ENCODE peak calls at places on chromosome 12, in nine cellular contexts. One of them, this sample, is unnamed.

GRCh38 chr12:90023207-90023870 is 314.7 kb upstream of the ATP2B1 start:
- DNase-seq in uterus: no peak
- DNase-seq in HCT116: no peak
- DNase-seq in tibial nerve: no peak
- DNase-seq in prostate gland: no peak
- DNase-seq in suprapubic skin: no peak
- DNase-seq in body of pancreas: no peak
- DNase-seq in A549: no peak
- DNase-seq in spleen: no peak
- DNase-seq in this sample: no peak

GRCh38 chr12:118402251-118402650 is 25.9 kb downstream of the SUDS3 start:
- DNase-seq in uterus: no peak
- DNase-seq in HCT116: no peak
- DNase-seq in tibial nerve: no peak
- DNase-seq in prostate gland: no peak
- DNase-seq in suprapubic skin: no peak
- DNase-seq in body of pancreas: no peak
- DNase-seq in A549: no peak
- DNase-seq in spleen: no peak
- DNase-seq in this sample: no peak

GRCh38 chr12:91704446-91704845 is 441.2 kb downstream of the BTG1 start:
- DNase-seq in uterus: no peak
- DNase-seq in HCT116: no peak
- DNase-seq in tibial nerve: no peak
- DNase-seq in prostate gland: no peak
- DNase-seq in suprapubic skin: no peak
- DNase-seq in body of pancreas: no peak
- DNase-seq in A549: no peak
- DNase-seq in spleen: no peak
- DNase-seq in this sample: no peak

GRCh38 chr12:52648012-52648550 is 3.9 kb downstream of the KRT2 start:
- DNase-seq in uterus: no peak
- DNase-seq in HCT116: no peak
- DNase-seq in tibial nerve: no peak
- DNase-seq in prostate gland: no peak
- DNase-seq in suprapubic skin: no peak
- DNase-seq in body of pancreas: no peak
- DNase-seq in A549: no peak
- DNase-seq in spleen: no peak
- DNase-seq in this sample: peak; percentile 67

GRCh38 chr12:57404966-57405640 is 25.7 kb downstream of the R3HDM2 start:
- DNase-seq in uterus: no peak
- DNase-seq in HCT116: no peak
- DNase-seq in tibial nerve: no peak
- DNase-seq in prostate gland: no peak
- DNase-seq in suprapubic skin: no peak
- DNase-seq in body of pancreas: no peak
- DNase-seq in A549: no peak
- DNase-seq in spleen: no peak
- DNase-seq in this sample: no peak

GRCh38 chr12:66900616-66901015 is 221.7 kb upstream of the GRIP1 start:
- DNase-seq in uterus: no peak
- DNase-seq in HCT116: no peak
- DNase-seq in tibial nerve: no peak
- DNase-seq in prostate gland: no peak
- DNase-seq in suprapubic skin: no peak
- DNase-seq in body of pancreas: no peak
- DNase-seq in A549: no peak
- DNase-seq in spleen: no peak
- DNase-seq in this sample: no peak

GRCh38 chr12:108418162-108418561 is 79.1 kb upstream of the CMKLR1 start:
- DNase-seq in uterus: no peak
- DNase-seq in HCT116: no peak
- DNase-seq in tibial nerve: no peak
- DNase-seq in prostate gland: no peak
- DNase-seq in suprapubic skin: no peak
- DNase-seq in body of pancreas: no peak
- DNase-seq in A549: no peak
- DNase-seq in spleen: no peak
- DNase-seq in this sample: no peak

GRCh38 chr12:59322473-59322872 is 273.4 kb upstream of the SLC16A7 start:
- DNase-seq in uterus: no peak
- DNase-seq in HCT116: no peak
- DNase-seq in tibial nerve: no peak
- DNase-seq in prostate gland: no peak
- DNase-seq in suprapubic skin: no peak
- DNase-seq in body of pancreas: no peak
- DNase-seq in A549: no peak
- DNase-seq in spleen: no peak
- DNase-seq in this sample: no peak

GRCh38 chr12:63995512-63995911 is 151.0 kb downstream of the SRGAP1 start:
- DNase-seq in uterus: no peak
- DNase-seq in HCT116: no peak
- DNase-seq in tibial nerve: no peak
- DNase-seq in prostate gland: no peak
- DNase-seq in suprapubic skin: no peak
- DNase-seq in body of pancreas: no peak
- DNase-seq in A549: no peak
- DNase-seq in spleen: no peak
- DNase-seq in this sample: no peak

GRCh38 chr12:92400006-92400405 is 254.4 kb upstream of the BTG1 start:
- DNase-seq in uterus: no peak
- DNase-seq in HCT116: no peak
- DNase-seq in tibial nerve: no peak
- DNase-seq in prostate gland: no peak
- DNase-seq in suprapubic skin: no peak
- DNase-seq in body of pancreas: no peak
- DNase-seq in A549: no peak
- DNase-seq in spleen: no peak
- DNase-seq in this sample: no peak

DNA sequence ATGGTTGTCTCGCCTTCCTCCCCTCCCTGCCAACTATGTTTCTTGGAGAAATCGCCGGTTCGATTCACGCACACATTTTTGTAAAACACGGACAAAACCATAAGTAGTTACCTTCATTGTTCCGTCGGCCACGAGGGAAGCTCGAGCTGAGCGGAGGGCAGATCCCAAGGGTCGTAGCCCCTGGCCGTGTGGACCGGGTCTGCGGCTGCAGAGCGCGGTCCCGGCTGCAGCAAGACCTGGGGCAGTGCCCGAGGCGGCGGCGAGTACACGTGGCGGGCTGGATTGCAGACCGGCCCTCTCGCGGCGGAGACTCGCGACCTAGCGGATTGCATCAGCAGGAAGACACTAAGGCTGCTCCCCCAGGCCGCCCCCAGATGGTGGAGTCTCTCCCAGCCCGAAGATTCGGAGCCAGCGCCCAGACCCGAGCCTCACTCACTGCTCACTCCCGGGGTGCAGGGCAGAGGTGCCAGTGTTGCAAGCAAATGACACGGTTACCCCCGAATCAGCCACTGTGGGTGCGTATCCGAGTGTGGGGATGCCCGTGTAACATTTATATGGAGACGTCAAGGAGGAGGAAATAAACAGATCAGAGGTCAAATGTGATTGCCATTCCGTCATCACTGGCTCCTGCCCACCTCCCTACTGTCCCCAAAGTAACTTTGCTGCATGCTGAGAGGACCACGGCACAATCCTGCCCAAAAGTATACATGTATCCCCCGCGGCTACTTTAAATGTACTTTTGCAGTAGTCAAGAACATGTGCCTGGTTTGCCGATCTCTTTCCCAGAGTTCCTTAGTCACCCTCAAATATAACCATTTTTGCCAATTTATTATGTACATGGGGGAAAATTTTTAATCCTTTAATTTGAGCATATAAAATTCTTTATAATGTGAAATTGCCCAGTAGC is at the start of gene BCAT1:
- DNase-seq in uterus: peak; percentile 67
- DNase-seq in HCT116: no peak
- DNase-seq in tibial nerve: peak; percentile 58
- DNase-seq in prostate gland: peak; percentile 20
- DNase-seq in suprapubic skin: peak; percentile 89
- DNase-seq in body of pancreas: peak; percentile 75
- DNase-seq in A549: peak; percentile 65
- DNase-seq in spleen: peak; percentile 90
- DNase-seq in this sample: no peak
- TF ChIP-seq POLR2A in uterus: no peak
- TF ChIP-seq POLR2A in HCT116: no peak
- TF ChIP-seq POLR2A in tibial nerve: no peak
- TF ChIP-seq POLR2A in prostate gland: no peak
- TF ChIP-seq POLR2A in suprapubic skin: no peak
- TF ChIP-seq POLR2A in body of pancreas: peak; percentile 43
- TF ChIP-seq POLR2A in A549: no peak
- TF ChIP-seq POLR2A in spleen: no peak
- TF ChIP-seq POLR2A in this sample: no peak

GRCh38 chr12:124744273-124744640 is 119.4 kb downstream of the SCARB1 start:
- DNase-seq in uterus: no peak
- DNase-seq in HCT116: no peak
- DNase-seq in tibial nerve: no peak
- DNase-seq in prostate gland: no peak
- DNase-seq in suprapubic skin: no peak
- DNase-seq in body of pancreas: no peak
- DNase-seq in A549: no peak
- DNase-seq in spleen: no peak
- DNase-seq in this sample: no peak
- H3K27ac ChIP-seq in uterus: peak overlapping the region; percentile 92
- H3K27ac ChIP-seq in HCT116: no peak overlapping the region
- H3K27ac ChIP-seq in tibial nerve: peak overlapping the region; percentile 62
- H3K27ac ChIP-seq in prostate gland: peak overlapping the region; percentile 30
- H3K27ac ChIP-seq in suprapubic skin: no peak overlapping the region
- H3K27ac ChIP-seq in body of pancreas: peak overlapping the region; percentile 85
- H3K27ac ChIP-seq in A549: peak overlapping the region; percentile 89
- H3K27ac ChIP-seq in spleen: peak overlapping the region; percentile 85
- H3K27ac ChIP-seq in this sample: peak overlapping the region; percentile 78

DNA sequence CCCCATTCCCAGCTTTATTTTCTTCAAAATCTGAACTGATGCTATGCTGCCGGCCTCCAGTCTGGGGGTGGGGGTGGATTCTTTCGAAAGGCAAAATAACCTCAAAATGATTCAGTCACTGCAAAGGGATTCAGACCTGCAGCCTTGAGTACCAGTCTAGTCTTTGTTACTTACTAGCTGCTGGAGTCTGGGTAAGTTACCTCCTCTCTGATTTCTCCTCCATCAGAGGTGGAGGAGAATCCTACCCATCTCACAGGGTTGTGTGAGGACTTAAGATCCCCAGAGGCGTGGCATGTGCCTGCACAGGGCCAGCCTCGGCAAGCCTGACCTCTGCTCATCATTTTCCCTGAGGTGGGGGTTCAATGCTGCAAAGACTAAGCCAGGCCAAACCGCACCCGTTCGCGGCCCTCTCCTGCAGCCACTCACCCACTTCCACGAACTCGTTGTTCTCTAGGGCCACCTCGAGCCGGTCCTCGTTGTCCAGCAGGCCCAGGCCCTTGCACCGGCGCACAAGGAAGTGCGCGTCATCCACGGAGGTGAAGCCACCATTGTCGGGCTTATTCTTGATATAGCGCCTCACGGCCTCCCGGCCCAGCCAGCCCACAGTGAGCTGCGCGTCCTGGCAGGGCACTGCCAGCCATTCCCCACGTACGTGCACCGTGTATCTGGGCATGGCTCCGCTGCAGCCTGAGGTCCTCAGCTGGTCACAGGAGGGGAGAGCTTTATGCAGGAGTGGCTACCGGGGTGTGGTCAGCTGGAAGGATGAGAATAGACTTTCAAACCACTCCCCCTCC is 709 bp downstream of the HAL start:
- DNase-seq in uterus: no peak
- DNase-seq in HCT116: no peak
- DNase-seq in tibial nerve: no peak
- DNase-seq in prostate gland: no peak
- DNase-seq in suprapubic skin: no peak
- DNase-seq in body of pancreas: no peak
- DNase-seq in A549: no peak
- DNase-seq in spleen: peak; percentile 86
- DNase-seq in this sample: peak; percentile 84
- TF ChIP-seq POLR2A in uterus: no peak
- TF ChIP-seq POLR2A in HCT116: no peak
- TF ChIP-seq POLR2A in tibial nerve: no peak
- TF ChIP-seq POLR2A in prostate gland: no peak
- TF ChIP-seq POLR2A in suprapubic skin: no peak
- TF ChIP-seq POLR2A in body of pancreas: no peak
- TF ChIP-seq POLR2A in A549: no peak
- TF ChIP-seq POLR2A in spleen: no peak
- TF ChIP-seq POLR2A in this sample: no peak

GRCh38 chr12:124420972-124421674 is 126.2 kb downstream of the RFLNA start:
- DNase-seq in uterus: no peak
- DNase-seq in HCT116: no peak
- DNase-seq in tibial nerve: no peak
- DNase-seq in prostate gland: no peak
- DNase-seq in suprapubic skin: no peak
- DNase-seq in body of pancreas: no peak
- DNase-seq in A549: no peak
- DNase-seq in spleen: no peak
- DNase-seq in this sample: no peak
- H3K27ac ChIP-seq in uterus: peak overlapping the region; percentile 96
- H3K27ac ChIP-seq in HCT116: no peak overlapping the region
- H3K27ac ChIP-seq in tibial nerve: peak overlapping the region; percentile 93
- H3K27ac ChIP-seq in prostate gland: peak overlapping the region; percentile 57
- H3K27ac ChIP-seq in suprapubic skin: peak overlapping the region; percentile 89
- H3K27ac ChIP-seq in body of pancreas: peak overlapping the region; percentile 89
- H3K27ac ChIP-seq in A549: peak overlapping the region; percentile 91
- H3K27ac ChIP-seq in spleen: peak overlapping the region; percentile 81
- H3K27ac ChIP-seq in this sample: peak overlapping the region; percentile 89

GRCh38 chr12:46267618-46268348 is 1.1 kb downstream of the SLC38A1 start:
- DNase-seq in uterus: no peak
- DNase-seq in HCT116: no peak
- DNase-seq in tibial nerve: peak; percentile 8
- DNase-seq in prostate gland: peak; percentile 11
- DNase-seq in suprapubic skin: no peak
- DNase-seq in body of pancreas: peak; percentile 31
- DNase-seq in A549: no peak
- DNase-seq in spleen: peak; percentile 82
- DNase-seq in this sample: no peak
- TF ChIP-seq POLR2A in uterus: no peak
- TF ChIP-seq POLR2A in HCT116: no peak
- TF ChIP-seq POLR2A in tibial nerve: no peak
- TF ChIP-seq POLR2A in prostate gland: no peak
- TF ChIP-seq POLR2A in suprapubic skin: no peak
- TF ChIP-seq POLR2A in body of pancreas: no peak
- TF ChIP-seq POLR2A in A549: no peak
- TF ChIP-seq POLR2A in spleen: no peak
- TF ChIP-seq POLR2A in this sample: no peak

GRCh38 chr12:116853507-116853906 is 27.7 kb downstream of the HRK start:
- DNase-seq in uterus: no peak
- DNase-seq in HCT116: no peak
- DNase-seq in tibial nerve: no peak
- DNase-seq in prostate gland: no peak
- DNase-seq in suprapubic skin: no peak
- DNase-seq in body of pancreas: no peak
- DNase-seq in A549: no peak
- DNase-seq in spleen: no peak
- DNase-seq in this sample: no peak
- H3K27ac ChIP-seq in uterus: no peak overlapping the region
- H3K27ac ChIP-seq in HCT116: no peak overlapping the region
- H3K27ac ChIP-seq in tibial nerve: no peak overlapping the region
- H3K27ac ChIP-seq in prostate gland: no peak overlapping the region
- H3K27ac ChIP-seq in suprapubic skin: no peak overlapping the region
- H3K27ac ChIP-seq in body of pancreas: no peak overlapping the region
- H3K27ac ChIP-seq in A549: no peak overlapping the region
- H3K27ac ChIP-seq in spleen: no peak overlapping the region
- H3K27ac ChIP-seq in this sample: no peak overlapping the region

GRCh38 chr12:55929306-55929791 is 1.6 kb upstream of the DGKA start:
- DNase-seq in uterus: no peak
- DNase-seq in HCT116: no peak
- DNase-seq in tibial nerve: no peak
- DNase-seq in prostate gland: no peak
- DNase-seq in suprapubic skin: no peak
- DNase-seq in body of pancreas: no peak
- DNase-seq in A549: no peak
- DNase-seq in spleen: peak; percentile 96
- DNase-seq in this sample: no peak
- TF ChIP-seq POLR2A in uterus: no peak
- TF ChIP-seq POLR2A in HCT116: no peak
- TF ChIP-seq POLR2A in tibial nerve: no peak
- TF ChIP-seq POLR2A in prostate gland: no peak
- TF ChIP-seq POLR2A in suprapubic skin: no peak
- TF ChIP-seq POLR2A in body of pancreas: no peak
- TF ChIP-seq POLR2A in A549: no peak
- TF ChIP-seq POLR2A in spleen: no peak
- TF ChIP-seq POLR2A in this sample: no peak

This sample was measured in vagina.